ENCODE peak calls at places on chromosome 20, in eight cellular contexts. Y, Z, E, T, K, I, L and M are unnamed samples.

GRCh38 chr20:47501117-47501482 is 587 bp upstream of the NCOA3 start:
- DNase-seq in Z (no peak), L (no peak), Y (no peak), T (peak; percentile 9), K (no peak), I (no peak), E (no peak), M (no peak)

GRCh38 chr20:53527196-53527595 is 66.4 kb downstream of the ZNF217 start:
- DNase-seq in Y (no peak), L (no peak), K (no peak), Z (no peak), I (no peak), E (no peak), T (no peak), M (no peak)

GRCh38 chr20:23507346-23507745 is 16.4 kb downstream of the CST8 start:
- DNase-seq in L (no peak), Y (no peak), T (no peak), E (peak; percentile 36), Z (no peak), I (no peak), K (no peak), M (no peak)

GRCh38 chr20:57500235-57500634 is 24.7 kb downstream of the CTCFL start:
- DNase-seq in L (no peak), T (no peak), K (no peak), Y (no peak), E (no peak), I (no peak), Z (no peak), M (no peak)

GRCh38 chr20:31410011-31410410 is 4.0 kb upstream of the DEFB121 start:
- DNase-seq in T (no peak), L (no peak), E (no peak), K (no peak), Z (no peak), I (no peak), Y (no peak), M (no peak)

GRCh38 chr20:46458891-46459750 is 52.7 kb upstream of the ELMO2 start:
- DNase-seq in E (peak; percentile 97), K (peak; percentile 21), T (no peak), Y (peak; percentile 68), Z (peak; percentile 60), I (peak; percentile 70), L (peak; percentile 35), M (peak; percentile 66)

GRCh38 chr20:56504373-56505005 is 20.1 kb upstream of the FAM209A start:
- DNase-seq in E (peak; percentile 64), I (no peak), Y (no peak), T (no peak), K (no peak), Z (no peak), L (no peak), M (no peak)

GRCh38 chr20:33418033-33418432 is 16.7 kb upstream of the CDK5RAP1 start:
- DNase-seq in Z (no peak), E (no peak), I (no peak), K (no peak), Y (no peak), T (no peak), L (no peak), M (no peak)

GRCh38 chr20:61253264-61253639 is 1.2 kb downstream of the CDH4 start:
- DNase-seq in I (peak; percentile 78), E (peak; percentile 69), T (no peak), Y (no peak), K (no peak), L (no peak), Z (no peak), M (no peak)

GRCh38 chr20:46557231-46557956 is 6.9 kb upstream of the OCSTAMP start:
- DNase-seq in K (no peak), E (no peak), Z (no peak), T (peak; percentile 36), L (no peak), I (no peak), Y (no peak), M (no peak)

GRCh38 chr20:3330046-3330741 is 77.3 kb downstream of the DNAAF9 start:
- DNase-seq in Z (no peak), L (no peak), I (no peak), Y (no peak), E (no peak), K (no peak), T (peak; percentile 19), M (no peak)
- H3K4me3 ChIP-seq in Z (no peak overlapping the region), L (no peak overlapping the region), I (no peak overlapping the region), Y (no peak overlapping the region), E (no peak overlapping the region), K (no peak overlapping the region), T (no peak overlapping the region), M (no peak overlapping the region)

GRCh38 chr20:5949943-5950270 is 426 bp downstream of the TRMT6 start:
- DNase-seq in L (no peak), I (no peak), K (no peak), E (no peak), Y (no peak), Z (no peak), T (no peak), M (no peak)

GRCh38 chr20:5947276-5947675 is 3.1 kb downstream of the TRMT6 start:
- DNase-seq in L (no peak), T (peak; percentile 80), K (no peak), I (no peak), Z (peak; percentile 78), Y (no peak), E (no peak), M (no peak)

GRCh38 chr20:5945963-5946362 is 4.4 kb downstream of the TRMT6 start:
- DNase-seq in E (no peak), I (no peak), T (peak; percentile 89), K (no peak), L (no peak), Y (no peak), Z (no peak), M (no peak)

DNA sequence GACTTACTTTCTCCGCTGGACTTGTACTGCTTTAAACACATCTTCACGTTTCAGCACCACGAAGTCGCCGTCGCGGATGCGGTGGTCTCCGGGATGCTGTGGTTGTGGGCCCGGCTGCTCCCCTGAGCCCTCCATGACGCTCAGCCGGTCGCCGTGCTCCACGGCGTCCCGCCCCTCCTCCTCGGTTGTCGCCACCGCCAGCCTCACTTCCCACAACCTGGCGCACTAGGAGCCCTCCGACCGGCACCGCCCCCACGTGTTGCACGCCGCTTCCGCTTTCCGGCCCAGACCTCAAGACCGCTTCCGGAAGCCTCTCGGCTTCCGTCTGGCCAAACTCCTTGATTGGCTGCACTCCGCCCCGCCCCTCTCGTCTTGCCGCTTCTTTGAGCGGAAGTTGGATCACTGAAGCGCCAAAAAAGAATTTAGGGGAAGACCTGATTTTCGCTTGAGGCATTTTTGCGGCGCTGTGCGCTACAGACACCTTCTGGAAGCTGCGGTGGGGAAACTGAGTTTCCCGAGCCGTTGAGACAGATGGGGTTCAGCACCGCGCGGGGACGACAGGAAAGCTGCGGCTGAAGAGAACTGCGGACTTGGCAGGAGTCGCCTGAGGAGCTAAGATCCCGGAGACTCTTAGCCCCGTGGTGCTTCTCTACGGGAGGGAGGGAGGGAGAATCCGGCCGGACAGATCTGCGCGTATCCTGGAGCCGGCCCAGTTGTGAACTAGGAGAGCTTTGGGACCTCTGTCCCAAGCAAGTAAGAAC is at the start of the genes MCM8 and TRMT6:
- DNase-seq in I (peak; percentile 97), Z (peak; percentile 99), L (peak; percentile 93), Y (peak; percentile 96), K (peak; percentile 96), T (peak; percentile 99), E (peak; percentile 98), M (peak; percentile 95)
- TF ChIP-seq CTCF in I (peak; percentile 3), Z (no peak), L (no peak), Y (no peak), K (no peak), T (no peak), E (no peak), M (no peak)

GRCh38 chr20:36872857-36873256 is 3.1 kb upstream of the TLDC2 start:
- DNase-seq in I (no peak), E (no peak), Y (peak; percentile 57), K (no peak), T (no peak), L (no peak), Z (peak; percentile 46), M (no peak)

GRCh38 chr20:36878913-36879312 is 3.0 kb downstream of the TLDC2 start:
- DNase-seq in E (no peak), T (no peak), Y (no peak), I (no peak), Z (peak; percentile 34), K (no peak), L (no peak), M (no peak)

GRCh38 chr20:36876473-36876833 is 515 bp downstream of the TLDC2 start:
- DNase-seq in Y (no peak), L (no peak), T (no peak), K (no peak), Z (peak; percentile 16), I (no peak), E (no peak), M (no peak)

GRCh38 chr20:36873498-36874189 is 2.3 kb upstream of the TLDC2 start:
- DNase-seq in L (no peak), E (no peak), I (no peak), K (no peak), T (no peak), Y (no peak), Z (peak; percentile 26), M (no peak)

GRCh38 chr20:36875702-36876472 is at the start of gene TLDC2:
- DNase-seq in E (no peak), Y (no peak), I (no peak), Z (peak; percentile 29), K (no peak), T (no peak), L (no peak), M (no peak)
- H3K27ac ChIP-seq in E (no peak within 1 kb of the TSS), Y (no peak within 1 kb of the TSS), I (no peak within 1 kb of the TSS), Z (no peak within 1 kb of the TSS), K (no peak within 1 kb of the TSS), T (no peak within 1 kb of the TSS), L (no peak within 1 kb of the TSS), M (no peak within 1 kb of the TSS)

GRCh38 chr20:5261763-5262162 is 55.0 kb downstream of the PROKR2 start:
- DNase-seq in Z (no peak), K (no peak), T (no peak), Y (no peak), L (no peak), I (no peak), E (no peak), M (no peak)

GRCh38 chr20:5265339-5265985 is 51.3 kb downstream of the PROKR2 start:
- DNase-seq in L (no peak), Y (no peak), K (no peak), I (no peak), E (peak; percentile 24), T (no peak), Z (no peak), M (no peak)

GRCh38 chr20:5268449-5268848 is 48.3 kb downstream of the PROKR2 start:
- DNase-seq in T (peak; percentile 7), Y (no peak), I (no peak), K (no peak), E (no peak), Z (no peak), L (no peak), M (no peak)

GRCh38 chr20:5267092-5267491 is 49.7 kb downstream of the PROKR2 start:
- DNase-seq in Z (no peak), L (no peak), T (no peak), K (no peak), Y (no peak), E (no peak), I (no peak), M (no peak)

DNA sequence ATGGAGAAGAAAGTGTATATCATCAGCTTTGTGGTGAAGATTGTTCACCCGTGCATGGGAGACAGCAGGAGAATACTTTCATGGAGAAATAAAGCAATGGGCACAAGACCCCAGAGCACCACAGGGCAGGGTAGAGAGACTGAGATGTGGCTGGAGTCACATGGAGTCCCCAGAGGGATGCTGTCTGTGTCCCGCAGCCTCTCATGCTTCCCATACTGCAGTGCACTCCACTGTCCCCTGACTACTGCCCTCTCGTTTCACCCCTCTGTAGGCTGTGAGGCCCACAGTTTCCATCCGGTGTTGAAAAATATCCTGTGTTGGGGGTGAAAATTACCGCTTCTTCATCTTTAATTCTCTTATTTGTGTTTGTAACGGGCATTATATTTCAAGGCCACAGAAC is 51.9 kb downstream of the PROKR2 start:
- DNase-seq in Z (no peak), Y (no peak), L (no peak), T (no peak), E (no peak), I (no peak), K (no peak), M (no peak)
- H3K4me3 ChIP-seq in Z (no peak overlapping the region), Y (no peak overlapping the region), L (no peak overlapping the region), T (no peak overlapping the region), E (no peak overlapping the region), I (no peak overlapping the region), K (no peak overlapping the region), M (no peak overlapping the region)